ENCODE peak calls at places on chromosomes 2 and 18, in five cellular contexts. U is activated CD8-positive, alpha-beta memory T cell treated with anti-CD3 and anti-CD28 coated beads, Interleukin-2, amount 10 ng/mL, durations not matched to agents 7 days and 5 days; R is activated CD4-positive, alpha-beta T cell treated with anti-CD3 and anti-CD28 coated beads for 36 hours; P is T-cell; N is fibroblast of lung. F is an unnamed sample.
A peak's percentile ranks its signal among the peaks of the same experiment; 100 is the strongest.

GRCh38 chr2:120758181-120759048 is 22.7 kb downstream of the GLI2 start:
- DNase-seq in P (no peak), R (peak; percentile 0), U (no peak), N (peak; percentile 91), F (no peak)

GRCh38 chr2:2664989-2665833 is 334.1 kb upstream of the MYT1L start:
- DNase-seq in N (peak; percentile 92), P (no peak), R (peak; percentile 26), U (no peak), F (peak; percentile 55)

GRCh38 chr2:133801956-133802355 is 233.7 kb upstream of the NCKAP5 start:
- DNase-seq in R (no peak), U (no peak), N (no peak), P (no peak), F (no peak)

GRCh38 chr2:29589440-29590103 is 331.8 kb downstream of the ALK start:
- DNase-seq in N (no peak), P (no peak), R (no peak), U (no peak), F (no peak)

GRCh38 chr2:85712849-85713612 is 18.9 kb downstream of the GNLY start:
- DNase-seq in P (no peak), R (no peak), U (no peak), N (peak; percentile 77), F (no peak)

GRCh38 chr2:36912692-36913091 is 53.6 kb downstream of the STRN start:
- DNase-seq in U (no peak), P (no peak), N (peak; percentile 67), R (no peak), F (no peak)

GRCh38 chr2:236882931-236883330 is 202.8 kb upstream of the COPS8 start:
- DNase-seq in U (no peak), N (no peak), R (no peak), P (no peak), F (no peak)

GRCh38 chr2:196330645-196331044 is 159.3 kb upstream of the STK17B start:
- DNase-seq in N (no peak), R (no peak), P (no peak), U (no peak), F (no peak)

GRCh38 chr18:67864677-67865340 is 348.3 kb upstream of the DSEL start:
- DNase-seq in P (no peak), N (peak; percentile 72), R (no peak), U (no peak), F (no peak)

GRCh38 chr2:63764630-63765029 is 77.1 kb upstream of the UGP2 start:
- DNase-seq in P (no peak), U (no peak), N (no peak), R (no peak), F (no peak)

GRCh38 chr2:212539145-212539880 is 711 bp upstream of the ERBB4 start:
- DNase-seq in R (peak; percentile 6), P (no peak), U (no peak), N (peak; percentile 23), F (no peak)

GRCh38 chr2:30041884-30042283 is 104.9 kb upstream of the YPEL5 start:
- DNase-seq in U (no peak), N (no peak), P (no peak), R (no peak), F (no peak)

GRCh38 chr18:58998421-58999203 is 133.9 kb downstream of the ZNF532 start:
- DNase-seq in U (no peak), R (no peak), N (peak; percentile 87), P (no peak), F (peak; percentile 72)

GRCh38 chr2:9333591-9334171 is 89.6 kb downstream of the ITGB1BP1 start:
- DNase-seq in U (no peak), P (no peak), R (peak; percentile 53), N (peak; percentile 88), F (peak; percentile 55)

GRCh38 chr18:79964330-79965118 is at the start of gene HSBP1L1:
- DNase-seq in P (peak; percentile 66), R (peak; percentile 83), N (peak; percentile 37), U (peak; percentile 70), F (peak; percentile 53)

GRCh38 chr2:190634381-190634780 is 14.5 kb upstream of the NAB1 start:
- DNase-seq in N (no peak), P (no peak), U (no peak), R (no peak), F (no peak)

GRCh38 chr2:14872779-14873325 is 240.3 kb downstream of the LRATD1 start:
- DNase-seq in R (peak; percentile 6), N (no peak), U (no peak), P (no peak), F (no peak)

GRCh38 chr18:48186861-48187260 is 222.3 kb downstream of the ZBTB7C start:
- DNase-seq in R (no peak), P (no peak), U (peak; percentile 18), N (no peak), F (no peak)

GRCh38 chr2:225494100-225494459 is 94.6 kb downstream of the NYAP2 start:
- DNase-seq in P (no peak), N (peak; percentile 81), R (no peak), U (no peak), F (no peak)

GRCh38 chr2:141933226-141933625 is 197.6 kb downstream of the LRP1B start:
- DNase-seq in R (no peak), P (no peak), U (no peak), N (no peak), F (no peak)

GRCh38 chr18:62280058-62280457 is 45.1 kb upstream of the TNFRSF11A start:
- DNase-seq in P (no peak), N (no peak), U (no peak), R (no peak), F (no peak)

GRCh38 chr2:47499621-47500309 is 96.8 kb downstream of the MSH2 start:
- DNase-seq in U (no peak), N (no peak), R (no peak), P (no peak), F (no peak)

GRCh38 chr18:22547807-22548561 is 130.3 kb upstream of the CTAGE1 start:
- DNase-seq in N (no peak), P (no peak), U (no peak), R (no peak), F (no peak)

GRCh38 chr2:120599656-120600055 is 136.0 kb upstream of the GLI2 start:
- DNase-seq in R (no peak), U (no peak), N (no peak), P (no peak), F (no peak)

GRCh38 chr2:73836141-73836943 is 7.6 kb downstream of the STAMBP start:
- DNase-seq in N (no peak), R (no peak), U (no peak), P (no peak), F (no peak)

GRCh38 chr18:70288171-70288850 is 534 bp upstream of the SOCS6 start:
- DNase-seq in R (peak; percentile 24), U (no peak), N (peak; percentile 48), P (no peak), F (peak; percentile 16)

GRCh38 chr18:58362829-58363231 is 266.1 kb downstream of the ALPK2 start:
- DNase-seq in U (no peak), N (no peak), P (no peak), R (no peak), F (peak; percentile 45)

GRCh38 chr2:219001577-219002394 is 8.6 kb upstream of the CRYBA2 start:
- DNase-seq in P (no peak), U (no peak), R (peak; percentile 80), N (no peak), F (no peak)

GRCh38 chr18:51088410-51088809 is 58.4 kb downstream of the SMAD4 start:
- DNase-seq in N (no peak), P (no peak), U (no peak), R (no peak), F (no peak)

GRCh38 chr2:240595381-240596079 is 9.0 kb downstream of the CAPN10 start:
- DNase-seq in U (peak; percentile 78), R (peak; percentile 61), N (no peak), P (peak; percentile 31), F (no peak)

GRCh38 chr18:316391-316790 is 48.5 kb upstream of the THOC1 start:
- DNase-seq in N (peak; percentile 18), R (no peak), U (no peak), P (no peak), F (no peak)

GRCh38 chr2:5915926-5916325 is 223.7 kb downstream of the SOX11 start:
- DNase-seq in P (no peak), R (peak; percentile 43), U (no peak), N (peak; percentile 38), F (peak; percentile 21)

GRCh38 chr2:37656512-37657423 is 14.7 kb downstream of the CDC42EP3 start:
- DNase-seq in N (peak; percentile 45), P (peak; percentile 13), R (no peak), U (no peak), F (no peak)

GRCh38 chr18:77106331-77106730 is 26.3 kb downstream of the MBP start:
- DNase-seq in N (no peak), U (peak; percentile 86), R (peak; percentile 79), P (peak; percentile 89), F (no peak)

GRCh38 chr2:241108271-241109209 is 6.5 kb upstream of the MTERF4 start:
- DNase-seq in R (no peak), P (peak; percentile 52), U (peak; percentile 54), N (no peak), F (no peak)

GRCh38 chr18:25434771-25435461 is 83.0 kb upstream of the ZNF521 start:
- DNase-seq in R (no peak), P (no peak), N (no peak), U (no peak), F (no peak)